ENCODE peak calls at places on chromosomes 16 and 17, in ten cellular contexts. T is activated naive CD4-positive, alpha-beta T cell; A is tibial artery; G is activated CD4-positive, alpha-beta T cell treated with anti-CD3 and anti-CD28 coated beads, Interleukin-2, amount 50 U/mL, for 1 hour; W is MV-4-11; J is HT1080; L is nucleus accumbens; E is fibroblast of villous mesenchyme; X is amniotic stem cell; H is cardiac muscle cell. U is an unnamed sample.

GRCh38 chr16:57711-58110 is 4.1 kb downstream of the SNRNP25 start:
- DNase-seq in J (no peak), X (no peak), A (peak; percentile 62), T (no peak), E (no peak), L (no peak), H (no peak), G (no peak), W (peak; percentile 83), U (no peak)

GRCh38 chr17:36493956-36494355 is 7.5 kb downstream of the ZNHIT3 start:
- DNase-seq in G (no peak), E (peak; percentile 64), J (no peak), A (no peak), W (no peak), X (no peak), T (no peak), L (no peak), H (no peak), U (no peak)

GRCh38 chr16:56639045-56639444 is 579 bp downstream of the MT1A start:
- DNase-seq in H (no peak), J (no peak), L (no peak), W (no peak), E (no peak), G (no peak), X (no peak), T (no peak), A (no peak), U (no peak)

GRCh38 chr17:4540224-4541040 is 14.8 kb downstream of the MYBBP1A start:
- DNase-seq in T (no peak), E (no peak), A (no peak), L (no peak), X (no peak), G (no peak), H (no peak), J (no peak), W (no peak), U (no peak)

GRCh38 chr17:77810536-77810935 is 148.0 kb upstream of the TNRC6C start:
- DNase-seq in J (no peak), L (no peak), A (peak; percentile 82), E (peak; percentile 32), X (no peak), W (no peak), H (no peak), G (no peak), T (no peak), U (no peak)

GRCh38 chr17:47611372-47612350 is 38.1 kb upstream of the KPNB1 start:
- DNase-seq in W (no peak), G (no peak), T (no peak), J (no peak), L (no peak), H (no peak), E (peak; percentile 57), X (no peak), A (no peak), U (no peak)

GRCh38 chr17:39114744-39115534 is 36.5 kb downstream of the PLXDC1 start:
- DNase-seq in T (no peak), L (no peak), E (peak; percentile 71), J (no peak), G (no peak), H (no peak), A (no peak), W (no peak), X (peak; percentile 8), U (no peak)

GRCh38 chr17:29115906-29116651 is 64.1 kb downstream of the MYO18A start:
- DNase-seq in T (no peak), L (no peak), E (peak; percentile 29), A (no peak), H (peak; percentile 42), J (peak; percentile 70), G (peak; percentile 27), X (no peak), W (peak; percentile 62), U (peak; percentile 74)

GRCh38 chr16:22366371-22366770 is 8.0 kb downstream of the CDR2 start:
- DNase-seq in X (no peak), G (no peak), W (no peak), J (no peak), T (no peak), E (no peak), H (no peak), L (no peak), A (no peak), U (no peak)

GRCh38 chr16:81241706-81242105 is 3.2 kb downstream of the BCO1 start:
- DNase-seq in T (no peak), H (no peak), E (no peak), L (no peak), W (no peak), A (no peak), J (no peak), G (no peak), X (no peak), U (no peak)

GRCh38 chr17:50129946-50130777 is at the start of gene SAMD14:
- DNase-seq in E (no peak), W (no peak), T (no peak), A (peak; percentile 77), J (no peak), X (no peak), L (no peak), H (no peak), G (peak; percentile 46), U (peak; percentile 82)

GRCh38 chr17:7988750-7989178 is 13.7 kb upstream of the GUCY2D start:
- DNase-seq in J (peak; percentile 76), A (no peak), E (peak; percentile 87), L (no peak), H (peak; percentile 91), X (peak; percentile 69), G (peak; percentile 29), T (no peak), W (peak; percentile 85), U (no peak)

GRCh38 chr16:86668136-86668535 is 89.8 kb downstream of the FOXL1 start:
- DNase-seq in A (no peak), E (peak; percentile 62), G (no peak), X (no peak), H (peak; percentile 40), L (no peak), W (no peak), T (no peak), J (peak; percentile 11), U (no peak)

GRCh38 chr16:56960681-56961281 is 969 bp upstream of the CETP start:
- DNase-seq in G (no peak), T (no peak), A (peak; percentile 59), E (peak; percentile 53), X (no peak), J (no peak), H (no peak), L (no peak), W (no peak), U (no peak)

GRCh38 chr16:51951668-51952298 is 595.2 kb downstream of the TOX3 start:
- DNase-seq in A (no peak), W (no peak), J (no peak), G (no peak), H (peak; percentile 34), E (no peak), L (no peak), X (no peak), T (no peak), U (no peak)

GRCh38 chr16:87778830-87779579 is 13.2 kb upstream of the KLHDC4 start:
- DNase-seq in T (peak; percentile 94), H (peak; percentile 87), J (peak; percentile 95), A (peak; percentile 93), L (peak; percentile 56), W (peak; percentile 99), E (peak; percentile 96), G (peak; percentile 91), X (peak; percentile 90), U (peak; percentile 97)

GRCh38 chr16:82506734-82507133 is 120.0 kb upstream of the CDH13 start:
- DNase-seq in J (no peak), L (no peak), G (no peak), X (no peak), A (no peak), T (no peak), W (no peak), E (peak; percentile 18), H (no peak), U (no peak)

GRCh38 chr17:38870259-38871165 is 654 bp downstream of the LASP1 start:
- DNase-seq in E (peak; percentile 69), L (peak; percentile 55), G (peak; percentile 61), J (peak; percentile 56), H (peak; percentile 65), A (peak; percentile 91), W (peak; percentile 34), T (peak; percentile 39), X (peak; percentile 31), U (peak; percentile 89)

GRCh38 chr16:12833939-12834338 is 30.3 kb upstream of the CPPED1 start:
- DNase-seq in E (no peak), A (no peak), H (no peak), L (no peak), X (no peak), J (peak; percentile 78), G (no peak), T (no peak), W (no peak), U (no peak)

GRCh38 chr17:69874220-69874670 is 200.8 kb upstream of the KCNJ16 start:
- DNase-seq in J (peak; percentile 90), A (no peak), X (peak; percentile 65), H (no peak), T (no peak), E (peak; percentile 69), G (no peak), L (no peak), W (no peak), U (no peak)

GRCh38 chr16:51449441-51449840 is 298.4 kb upstream of the SALL1 start:
- DNase-seq in X (no peak), H (no peak), A (no peak), J (no peak), T (no peak), W (no peak), E (no peak), G (no peak), L (no peak), U (no peak)